ENCODE peak calls at places on chromosome 1, in seven cellular contexts. One of them, this sample, is unnamed.

GRCh38 chr1:8040586-8040985 is 14.5 kb upstream of the ERRFI1 start:
- DNase-seq in SK-N-SH: no peak
- DNase-seq in HepG2: peak; percentile 96
- DNase-seq in GM12878: no peak
- DNase-seq in H1: no peak
- DNase-seq in K562: peak; percentile 32
- DNase-seq in HCT116: peak; percentile 99
- DNase-seq in this sample: no peak

GRCh38 chr1:77316006-77316405 is 34.2 kb downstream of the AK5 start:
- DNase-seq in K562: no peak
- DNase-seq in HCT116: no peak
- DNase-seq in GM12878: no peak
- DNase-seq in HepG2: no peak
- DNase-seq in H1: no peak
- DNase-seq in SK-N-SH: no peak
- DNase-seq in this sample: no peak

GRCh38 chr1:194358208-194358581 is 1171.8 kb upstream of the B3GALT2 start:
- DNase-seq in HepG2: no peak
- DNase-seq in GM12878: no peak
- DNase-seq in HCT116: no peak
- DNase-seq in H1: no peak
- DNase-seq in K562: no peak
- DNase-seq in SK-N-SH: no peak
- DNase-seq in this sample: no peak

GRCh38 chr1:41492341-41492848 is 7.9 kb upstream of the EDN2 start:
- DNase-seq in H1: no peak
- DNase-seq in K562: peak; percentile 79
- DNase-seq in HCT116: no peak
- DNase-seq in GM12878: no peak
- DNase-seq in HepG2: no peak
- DNase-seq in SK-N-SH: no peak
- DNase-seq in this sample: peak; percentile 57

GRCh38 chr1:8867878-8868567 is 10.5 kb downstream of the ENO1 start:
- DNase-seq in HepG2: no peak
- DNase-seq in SK-N-SH: no peak
- DNase-seq in GM12878: no peak
- DNase-seq in K562: no peak
- DNase-seq in HCT116: no peak
- DNase-seq in H1: no peak
- DNase-seq in this sample: no peak

GRCh38 chr1:199859525-199859924 is 168.0 kb upstream of the NR5A2 start:
- DNase-seq in SK-N-SH: peak; percentile 20
- DNase-seq in H1: no peak
- DNase-seq in GM12878: no peak
- DNase-seq in HCT116: no peak
- DNase-seq in K562: no peak
- DNase-seq in HepG2: no peak
- DNase-seq in this sample: no peak

GRCh38 chr1:92691937-92692336 is 93.0 kb downstream of the EVI5 start:
- DNase-seq in H1: no peak
- DNase-seq in GM12878: no peak
- DNase-seq in HCT116: no peak
- DNase-seq in SK-N-SH: no peak
- DNase-seq in K562: no peak
- DNase-seq in HepG2: no peak
- DNase-seq in this sample: no peak

GRCh38 chr1:113057006-113057405 is 16.0 kb upstream of the LRIG2 start:
- DNase-seq in SK-N-SH: peak; percentile 47
- DNase-seq in K562: no peak
- DNase-seq in HepG2: no peak
- DNase-seq in H1: no peak
- DNase-seq in HCT116: no peak
- DNase-seq in GM12878: no peak
- DNase-seq in this sample: no peak

GRCh38 chr1:234553241-234554156 is 56.5 kb downstream of the IRF2BP2 start:
- DNase-seq in HepG2: no peak
- DNase-seq in HCT116: no peak
- DNase-seq in H1: no peak
- DNase-seq in K562: peak; percentile 60
- DNase-seq in GM12878: no peak
- DNase-seq in SK-N-SH: peak; percentile 82
- DNase-seq in this sample: no peak

GRCh38 chr1:163378554-163378953 is 56.8 kb downstream of the NUF2 start:
- DNase-seq in GM12878: no peak
- DNase-seq in SK-N-SH: no peak
- DNase-seq in HCT116: no peak
- DNase-seq in HepG2: no peak
- DNase-seq in H1: no peak
- DNase-seq in K562: no peak
- DNase-seq in this sample: no peak

GRCh38 chr1:92043621-92044020 is 13.8 kb downstream of the EPHX4 start:
- DNase-seq in SK-N-SH: no peak
- DNase-seq in HCT116: no peak
- DNase-seq in K562: no peak
- DNase-seq in GM12878: no peak
- DNase-seq in HepG2: no peak
- DNase-seq in H1: no peak
- DNase-seq in this sample: no peak

GRCh38 chr1:59543211-59543668 is 246.3 kb downstream of the FGGY start:
- DNase-seq in HCT116: no peak
- DNase-seq in SK-N-SH: no peak
- DNase-seq in HepG2: peak; percentile 59
- DNase-seq in K562: no peak
- DNase-seq in GM12878: no peak
- DNase-seq in H1: no peak
- DNase-seq in this sample: no peak

GRCh38 chr1:171983584-171983983 is 142.3 kb downstream of the DNM3 start:
- DNase-seq in HCT116: peak; percentile 4
- DNase-seq in HepG2: no peak
- DNase-seq in GM12878: no peak
- DNase-seq in K562: no peak
- DNase-seq in H1: no peak
- DNase-seq in SK-N-SH: no peak
- DNase-seq in this sample: peak; percentile 48

GRCh38 chr1:227748496-227749182 is 13.4 kb downstream of the SNAP47 start:
- DNase-seq in GM12878: no peak
- DNase-seq in SK-N-SH: no peak
- DNase-seq in HCT116: no peak
- DNase-seq in HepG2: no peak
- DNase-seq in H1: no peak
- DNase-seq in K562: peak; percentile 68
- DNase-seq in this sample: no peak

GRCh38 chr1:90761781-90762589 is 44.9 kb upstream of the BARHL2 start:
- DNase-seq in GM12878: no peak
- DNase-seq in K562: no peak
- DNase-seq in HepG2: no peak
- DNase-seq in HCT116: no peak
- DNase-seq in SK-N-SH: no peak
- DNase-seq in H1: no peak
- DNase-seq in this sample: peak; percentile 12

GRCh38 chr1:18948913-18949688 is 7.4 kb downstream of the IFFO2 start:
- DNase-seq in H1: no peak
- DNase-seq in SK-N-SH: no peak
- DNase-seq in K562: no peak
- DNase-seq in HepG2: peak; percentile 93
- DNase-seq in HCT116: no peak
- DNase-seq in GM12878: no peak
- DNase-seq in this sample: no peak

GRCh38 chr1:18951818-18952391 is 4.6 kb downstream of the IFFO2 start:
- DNase-seq in GM12878: peak; percentile 83
- DNase-seq in SK-N-SH: no peak
- DNase-seq in HCT116: no peak
- DNase-seq in K562: no peak
- DNase-seq in H1: no peak
- DNase-seq in HepG2: no peak
- DNase-seq in this sample: no peak

GRCh38 chr1:18950415-18951026 is 6.0 kb downstream of the IFFO2 start:
- DNase-seq in H1: no peak
- DNase-seq in K562: no peak
- DNase-seq in HCT116: no peak
- DNase-seq in HepG2: no peak
- DNase-seq in GM12878: no peak
- DNase-seq in SK-N-SH: no peak
- DNase-seq in this sample: no peak

GRCh38 chr1:18949689-18950414 is 6.6 kb downstream of the IFFO2 start:
- DNase-seq in H1: no peak
- DNase-seq in SK-N-SH: no peak
- DNase-seq in HCT116: no peak
- DNase-seq in HepG2: peak; percentile 48
- DNase-seq in K562: peak; percentile 51
- DNase-seq in GM12878: no peak
- DNase-seq in this sample: no peak

GRCh38 chr1:18951416-18951815 is 5.1 kb downstream of the IFFO2 start:
- DNase-seq in HepG2: no peak
- DNase-seq in GM12878: no peak
- DNase-seq in H1: no peak
- DNase-seq in SK-N-SH: no peak
- DNase-seq in K562: no peak
- DNase-seq in HCT116: no peak
- DNase-seq in this sample: no peak
- TF ChIP-seq JUND in HepG2: no peak
- TF ChIP-seq JUND in GM12878: no peak
- TF ChIP-seq JUND in H1: no peak
- TF ChIP-seq JUND in SK-N-SH: no peak
- TF ChIP-seq JUND in K562: no peak
- TF ChIP-seq JUND in HCT116: no peak
- TF ChIP-seq JUND in this sample: no peak

GRCh38 chr1:161013591-161014513 is 7.1 kb downstream of the F11R start:
- DNase-seq in K562: peak; percentile 93
- DNase-seq in H1: no peak
- DNase-seq in HCT116: no peak
- DNase-seq in HepG2: peak; percentile 99
- DNase-seq in SK-N-SH: no peak
- DNase-seq in GM12878: peak; percentile 74
- DNase-seq in this sample: peak; percentile 95
- TF ChIP-seq JUND in K562: peak; percentile 89
- TF ChIP-seq JUND in H1: no peak
- TF ChIP-seq JUND in HCT116: no peak
- TF ChIP-seq JUND in HepG2: peak; percentile 94
- TF ChIP-seq JUND in SK-N-SH: no peak
- TF ChIP-seq JUND in GM12878: no peak
- TF ChIP-seq JUND in this sample: no peak

DNA sequence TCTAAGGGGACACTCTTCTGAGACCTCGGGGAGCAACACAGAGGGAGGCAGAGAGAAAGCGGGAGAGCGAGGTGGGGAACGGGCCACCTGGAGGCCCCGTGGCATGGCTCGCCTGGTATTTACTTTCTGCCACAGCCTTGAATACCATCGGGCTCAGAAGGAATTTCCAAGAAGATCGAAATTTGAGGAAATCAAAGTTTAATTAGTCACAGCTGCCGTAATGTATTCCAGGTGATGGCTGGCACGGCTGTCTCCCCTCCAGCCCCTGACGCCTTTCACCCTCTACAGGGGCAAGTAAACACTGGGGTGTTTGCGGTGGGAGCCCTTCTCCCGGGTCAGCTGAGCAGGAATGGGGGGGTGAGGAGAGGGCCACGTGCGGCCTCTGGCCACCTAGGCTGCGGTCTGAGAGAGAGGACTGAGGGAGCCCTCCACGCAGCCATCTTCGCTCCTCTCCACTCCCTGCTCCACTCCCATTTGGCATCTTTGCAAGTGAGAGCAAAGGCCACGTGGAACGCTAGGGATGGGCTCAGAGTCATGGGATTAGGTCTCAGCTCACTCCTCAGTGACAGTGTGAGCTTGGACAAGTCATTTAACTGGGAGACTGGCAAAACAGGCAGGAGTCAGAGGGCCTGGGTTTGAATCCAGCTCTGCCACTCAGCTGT is 125.2 kb downstream of the SYF2 start:
- DNase-seq in HCT116: no peak
- DNase-seq in GM12878: no peak
- DNase-seq in H1: no peak
- DNase-seq in SK-N-SH: no peak
- DNase-seq in K562: no peak
- DNase-seq in HepG2: no peak
- DNase-seq in this sample: no peak
- TF ChIP-seq JUND in HCT116: no peak
- TF ChIP-seq JUND in GM12878: no peak
- TF ChIP-seq JUND in H1: no peak
- TF ChIP-seq JUND in SK-N-SH: no peak
- TF ChIP-seq JUND in K562: no peak
- TF ChIP-seq JUND in HepG2: no peak
- TF ChIP-seq JUND in this sample: no peak

GRCh38 chr1:230332429-230333088 is 93.6 kb downstream of the PGBD5 start:
- DNase-seq in HepG2: no peak
- DNase-seq in H1: no peak
- DNase-seq in HCT116: no peak
- DNase-seq in K562: peak; percentile 53
- DNase-seq in SK-N-SH: no peak
- DNase-seq in GM12878: no peak
- DNase-seq in this sample: no peak

GRCh38 chr1:230334447-230334837 is 91.7 kb downstream of the PGBD5 start:
- DNase-seq in HepG2: no peak
- DNase-seq in H1: no peak
- DNase-seq in K562: no peak
- DNase-seq in HCT116: no peak
- DNase-seq in SK-N-SH: no peak
- DNase-seq in GM12878: no peak
- DNase-seq in this sample: no peak

GRCh38 chr1:230335861-230336549 is 90.1 kb downstream of the PGBD5 start:
- DNase-seq in HepG2: no peak
- DNase-seq in K562: no peak
- DNase-seq in GM12878: no peak
- DNase-seq in H1: no peak
- DNase-seq in HCT116: no peak
- DNase-seq in SK-N-SH: no peak
- DNase-seq in this sample: no peak

GRCh38 chr1:230337266-230337665 is 88.9 kb downstream of the PGBD5 start:
- DNase-seq in SK-N-SH: no peak
- DNase-seq in HCT116: no peak
- DNase-seq in GM12878: no peak
- DNase-seq in K562: no peak
- DNase-seq in H1: no peak
- DNase-seq in HepG2: no peak
- DNase-seq in this sample: no peak

DNA sequence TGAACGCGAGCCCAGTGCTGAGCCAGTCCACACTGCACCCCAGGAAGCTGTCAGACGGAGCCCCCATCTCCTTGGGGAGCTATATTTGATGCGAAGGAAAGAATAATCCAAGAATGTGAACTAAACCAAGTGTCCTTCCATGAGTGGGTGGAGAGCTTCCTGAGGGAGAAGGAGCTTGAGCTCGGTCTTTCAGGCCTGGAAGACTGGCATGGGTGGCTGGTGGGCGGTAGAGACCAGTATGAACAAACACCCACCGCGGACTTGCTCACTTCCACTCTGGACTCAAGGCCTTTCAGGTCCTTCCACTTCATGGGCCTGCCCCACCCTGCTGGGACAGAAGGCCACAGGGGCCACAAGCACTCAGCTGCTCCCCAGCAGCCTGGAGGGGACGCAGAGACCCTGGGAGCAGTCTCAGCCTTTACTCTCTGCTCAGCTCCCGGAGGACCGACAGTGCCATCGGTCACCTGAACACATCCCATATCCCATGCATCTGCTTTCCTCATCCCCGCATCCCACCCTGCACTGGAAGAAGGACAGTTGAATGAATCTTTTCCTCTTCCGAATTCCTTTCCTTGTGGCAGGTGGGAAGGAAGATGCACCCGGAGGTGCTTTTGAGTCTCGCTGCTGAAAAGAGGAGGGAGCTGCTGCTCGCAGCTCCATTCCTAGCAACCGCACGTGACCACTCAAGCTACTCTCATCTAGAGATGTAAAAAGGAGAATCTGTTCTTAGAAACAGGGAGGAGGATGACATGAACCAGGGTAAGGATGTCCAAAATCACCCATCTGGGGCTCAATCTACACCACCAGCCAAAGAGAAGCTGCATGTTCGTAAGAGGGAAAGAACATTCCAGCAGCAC is 92.3 kb downstream of the PGBD5 start:
- DNase-seq in HCT116: no peak
- DNase-seq in GM12878: no peak
- DNase-seq in SK-N-SH: no peak
- DNase-seq in HepG2: no peak
- DNase-seq in H1: no peak
- DNase-seq in K562: no peak
- DNase-seq in this sample: no peak
- TF ChIP-seq JUND in HCT116: no peak
- TF ChIP-seq JUND in GM12878: no peak
- TF ChIP-seq JUND in SK-N-SH: no peak
- TF ChIP-seq JUND in HepG2: no peak
- TF ChIP-seq JUND in H1: no peak
- TF ChIP-seq JUND in K562: no peak
- TF ChIP-seq JUND in this sample: no peak

This sample was measured in T47D.